ENCODE peak calls at places on chromosomes 6 and 20, in seven cellular contexts. One of them, this sample, is unnamed.

GRCh38 chr20:44702776-44703175 is 12.4 kb upstream of the CCN5 start:
- DNase-seq in activated T-helper 1 cell treated with anti-CD3 and anti-CD28 coated beads, Interleukin-12 subunit alpha, Interleukin-12 subunit beta, Interleukin-2, Interleukin-4 antibody, amounts not matched to agents 30 ng/mL and 10 ng/mL and 1 ng/mL, durations not matched to agents 14 hours and 24 hours and 36 hours: no peak
- DNase-seq in fibroblast of pulmonary artery: peak
- DNase-seq in astrocyte of the spinal cord: peak
- DNase-seq in activated CD8-positive, alpha-beta memory T cell treated with anti-CD3 and anti-CD28 coated beads for 4 hours: no peak
- DNase-seq in neural crest cell: no peak
- DNase-seq in activated CD4-positive, alpha-beta memory T cell treated with anti-CD3 and anti-CD28 coated beads, Interleukin-2, amount 10 ng/mL, durations not matched to agents 7 days and 5 days: no peak
- DNase-seq in this sample: peak

GRCh38 chr6:106757267-106757666 is 127.9 kb downstream of the QRSL1 start:
- DNase-seq in activated T-helper 1 cell treated with anti-CD3 and anti-CD28 coated beads, Interleukin-12 subunit alpha, Interleukin-12 subunit beta, Interleukin-2, Interleukin-4 antibody, amounts not matched to agents 30 ng/mL and 10 ng/mL and 1 ng/mL, durations not matched to agents 14 hours and 24 hours and 36 hours: no peak
- DNase-seq in fibroblast of pulmonary artery: no peak
- DNase-seq in astrocyte of the spinal cord: no peak
- DNase-seq in activated CD8-positive, alpha-beta memory T cell treated with anti-CD3 and anti-CD28 coated beads for 4 hours: no peak
- DNase-seq in neural crest cell: no peak
- DNase-seq in activated CD4-positive, alpha-beta memory T cell treated with anti-CD3 and anti-CD28 coated beads, Interleukin-2, amount 10 ng/mL, durations not matched to agents 7 days and 5 days: no peak
- DNase-seq in this sample: no peak

GRCh38 chr6:168225471-168225901 is 94.1 kb downstream of the DACT2 start:
- DNase-seq in activated T-helper 1 cell treated with anti-CD3 and anti-CD28 coated beads, Interleukin-12 subunit alpha, Interleukin-12 subunit beta, Interleukin-2, Interleukin-4 antibody, amounts not matched to agents 30 ng/mL and 10 ng/mL and 1 ng/mL, durations not matched to agents 14 hours and 24 hours and 36 hours: no peak
- DNase-seq in fibroblast of pulmonary artery: peak
- DNase-seq in astrocyte of the spinal cord: no peak
- DNase-seq in activated CD8-positive, alpha-beta memory T cell treated with anti-CD3 and anti-CD28 coated beads for 4 hours: no peak
- DNase-seq in neural crest cell: no peak
- DNase-seq in activated CD4-positive, alpha-beta memory T cell treated with anti-CD3 and anti-CD28 coated beads, Interleukin-2, amount 10 ng/mL, durations not matched to agents 7 days and 5 days: no peak
- DNase-seq in this sample: no peak

GRCh38 chr6:14638932-14639875 is 521.6 kb downstream of the CD83 start:
- DNase-seq in activated T-helper 1 cell treated with anti-CD3 and anti-CD28 coated beads, Interleukin-12 subunit alpha, Interleukin-12 subunit beta, Interleukin-2, Interleukin-4 antibody, amounts not matched to agents 30 ng/mL and 10 ng/mL and 1 ng/mL, durations not matched to agents 14 hours and 24 hours and 36 hours: no peak
- DNase-seq in fibroblast of pulmonary artery: peak
- DNase-seq in astrocyte of the spinal cord: peak
- DNase-seq in activated CD8-positive, alpha-beta memory T cell treated with anti-CD3 and anti-CD28 coated beads for 4 hours: no peak
- DNase-seq in neural crest cell: no peak
- DNase-seq in activated CD4-positive, alpha-beta memory T cell treated with anti-CD3 and anti-CD28 coated beads, Interleukin-2, amount 10 ng/mL, durations not matched to agents 7 days and 5 days: no peak
- DNase-seq in this sample: no peak

GRCh38 chr6:147678256-147678655 is 169.8 kb downstream of the SAMD5 start:
- DNase-seq in activated T-helper 1 cell treated with anti-CD3 and anti-CD28 coated beads, Interleukin-12 subunit alpha, Interleukin-12 subunit beta, Interleukin-2, Interleukin-4 antibody, amounts not matched to agents 30 ng/mL and 10 ng/mL and 1 ng/mL, durations not matched to agents 14 hours and 24 hours and 36 hours: no peak
- DNase-seq in fibroblast of pulmonary artery: no peak
- DNase-seq in astrocyte of the spinal cord: no peak
- DNase-seq in activated CD8-positive, alpha-beta memory T cell treated with anti-CD3 and anti-CD28 coated beads for 4 hours: no peak
- DNase-seq in neural crest cell: no peak
- DNase-seq in activated CD4-positive, alpha-beta memory T cell treated with anti-CD3 and anti-CD28 coated beads, Interleukin-2, amount 10 ng/mL, durations not matched to agents 7 days and 5 days: no peak
- DNase-seq in this sample: no peak

GRCh38 chr6:137315081-137315480 is 95.9 kb upstream of the IFNGR1 start:
- DNase-seq in activated T-helper 1 cell treated with anti-CD3 and anti-CD28 coated beads, Interleukin-12 subunit alpha, Interleukin-12 subunit beta, Interleukin-2, Interleukin-4 antibody, amounts not matched to agents 30 ng/mL and 10 ng/mL and 1 ng/mL, durations not matched to agents 14 hours and 24 hours and 36 hours: no peak
- DNase-seq in fibroblast of pulmonary artery: no peak
- DNase-seq in astrocyte of the spinal cord: no peak
- DNase-seq in activated CD8-positive, alpha-beta memory T cell treated with anti-CD3 and anti-CD28 coated beads for 4 hours: no peak
- DNase-seq in neural crest cell: no peak
- DNase-seq in activated CD4-positive, alpha-beta memory T cell treated with anti-CD3 and anti-CD28 coated beads, Interleukin-2, amount 10 ng/mL, durations not matched to agents 7 days and 5 days: no peak
- DNase-seq in this sample: no peak

GRCh38 chr20:3165473-3166337 is 6.0 kb upstream of the FASTKD5 start:
- DNase-seq in activated T-helper 1 cell treated with anti-CD3 and anti-CD28 coated beads, Interleukin-12 subunit alpha, Interleukin-12 subunit beta, Interleukin-2, Interleukin-4 antibody, amounts not matched to agents 30 ng/mL and 10 ng/mL and 1 ng/mL, durations not matched to agents 14 hours and 24 hours and 36 hours: no peak
- DNase-seq in fibroblast of pulmonary artery: peak
- DNase-seq in astrocyte of the spinal cord: peak
- DNase-seq in activated CD8-positive, alpha-beta memory T cell treated with anti-CD3 and anti-CD28 coated beads for 4 hours: no peak
- DNase-seq in neural crest cell: no peak
- DNase-seq in activated CD4-positive, alpha-beta memory T cell treated with anti-CD3 and anti-CD28 coated beads, Interleukin-2, amount 10 ng/mL, durations not matched to agents 7 days and 5 days: no peak
- DNase-seq in this sample: no peak

GRCh38 chr20:4607287-4607713 is 114.4 kb upstream of the PRND start:
- DNase-seq in activated T-helper 1 cell treated with anti-CD3 and anti-CD28 coated beads, Interleukin-12 subunit alpha, Interleukin-12 subunit beta, Interleukin-2, Interleukin-4 antibody, amounts not matched to agents 30 ng/mL and 10 ng/mL and 1 ng/mL, durations not matched to agents 14 hours and 24 hours and 36 hours: peak
- DNase-seq in fibroblast of pulmonary artery: peak
- DNase-seq in astrocyte of the spinal cord: peak
- DNase-seq in activated CD8-positive, alpha-beta memory T cell treated with anti-CD3 and anti-CD28 coated beads for 4 hours: peak
- DNase-seq in neural crest cell: peak
- DNase-seq in activated CD4-positive, alpha-beta memory T cell treated with anti-CD3 and anti-CD28 coated beads, Interleukin-2, amount 10 ng/mL, durations not matched to agents 7 days and 5 days: peak
- DNase-seq in this sample: no peak

GRCh38 chr6:33609019-33609418 is 12.1 kb upstream of the ITPR3 start:
- DNase-seq in activated T-helper 1 cell treated with anti-CD3 and anti-CD28 coated beads, Interleukin-12 subunit alpha, Interleukin-12 subunit beta, Interleukin-2, Interleukin-4 antibody, amounts not matched to agents 30 ng/mL and 10 ng/mL and 1 ng/mL, durations not matched to agents 14 hours and 24 hours and 36 hours: no peak
- DNase-seq in fibroblast of pulmonary artery: no peak
- DNase-seq in astrocyte of the spinal cord: no peak
- DNase-seq in activated CD8-positive, alpha-beta memory T cell treated with anti-CD3 and anti-CD28 coated beads for 4 hours: no peak
- DNase-seq in neural crest cell: no peak
- DNase-seq in activated CD4-positive, alpha-beta memory T cell treated with anti-CD3 and anti-CD28 coated beads, Interleukin-2, amount 10 ng/mL, durations not matched to agents 7 days and 5 days: no peak
- DNase-seq in this sample: no peak

GRCh38 chr20:33569290-33570094 is 79.6 kb downstream of the CBFA2T2 start:
- DNase-seq in activated T-helper 1 cell treated with anti-CD3 and anti-CD28 coated beads, Interleukin-12 subunit alpha, Interleukin-12 subunit beta, Interleukin-2, Interleukin-4 antibody, amounts not matched to agents 30 ng/mL and 10 ng/mL and 1 ng/mL, durations not matched to agents 14 hours and 24 hours and 36 hours: no peak
- DNase-seq in fibroblast of pulmonary artery: no peak
- DNase-seq in astrocyte of the spinal cord: no peak
- DNase-seq in activated CD8-positive, alpha-beta memory T cell treated with anti-CD3 and anti-CD28 coated beads for 4 hours: no peak
- DNase-seq in neural crest cell: no peak
- DNase-seq in activated CD4-positive, alpha-beta memory T cell treated with anti-CD3 and anti-CD28 coated beads, Interleukin-2, amount 10 ng/mL, durations not matched to agents 7 days and 5 days: no peak
- DNase-seq in this sample: no peak

GRCh38 chr6:166258854-166259276 is 49.3 kb downstream of the PRR18 start:
- DNase-seq in activated T-helper 1 cell treated with anti-CD3 and anti-CD28 coated beads, Interleukin-12 subunit alpha, Interleukin-12 subunit beta, Interleukin-2, Interleukin-4 antibody, amounts not matched to agents 30 ng/mL and 10 ng/mL and 1 ng/mL, durations not matched to agents 14 hours and 24 hours and 36 hours: no peak
- DNase-seq in fibroblast of pulmonary artery: no peak
- DNase-seq in astrocyte of the spinal cord: peak
- DNase-seq in activated CD8-positive, alpha-beta memory T cell treated with anti-CD3 and anti-CD28 coated beads for 4 hours: no peak
- DNase-seq in neural crest cell: no peak
- DNase-seq in activated CD4-positive, alpha-beta memory T cell treated with anti-CD3 and anti-CD28 coated beads, Interleukin-2, amount 10 ng/mL, durations not matched to agents 7 days and 5 days: peak
- DNase-seq in this sample: no peak

GRCh38 chr6:163750436-163751031 is 336.0 kb downstream of the QKI start:
- DNase-seq in activated T-helper 1 cell treated with anti-CD3 and anti-CD28 coated beads, Interleukin-12 subunit alpha, Interleukin-12 subunit beta, Interleukin-2, Interleukin-4 antibody, amounts not matched to agents 30 ng/mL and 10 ng/mL and 1 ng/mL, durations not matched to agents 14 hours and 24 hours and 36 hours: peak
- DNase-seq in fibroblast of pulmonary artery: no peak
- DNase-seq in astrocyte of the spinal cord: no peak
- DNase-seq in activated CD8-positive, alpha-beta memory T cell treated with anti-CD3 and anti-CD28 coated beads for 4 hours: no peak
- DNase-seq in neural crest cell: no peak
- DNase-seq in activated CD4-positive, alpha-beta memory T cell treated with anti-CD3 and anti-CD28 coated beads, Interleukin-2, amount 10 ng/mL, durations not matched to agents 7 days and 5 days: peak
- DNase-seq in this sample: no peak

GRCh38 chr6:45724511-45724910 is 291.1 kb downstream of the CLIC5 start:
- DNase-seq in activated T-helper 1 cell treated with anti-CD3 and anti-CD28 coated beads, Interleukin-12 subunit alpha, Interleukin-12 subunit beta, Interleukin-2, Interleukin-4 antibody, amounts not matched to agents 30 ng/mL and 10 ng/mL and 1 ng/mL, durations not matched to agents 14 hours and 24 hours and 36 hours: no peak
- DNase-seq in fibroblast of pulmonary artery: peak
- DNase-seq in astrocyte of the spinal cord: peak
- DNase-seq in activated CD8-positive, alpha-beta memory T cell treated with anti-CD3 and anti-CD28 coated beads for 4 hours: no peak
- DNase-seq in neural crest cell: no peak
- DNase-seq in activated CD4-positive, alpha-beta memory T cell treated with anti-CD3 and anti-CD28 coated beads, Interleukin-2, amount 10 ng/mL, durations not matched to agents 7 days and 5 days: no peak
- DNase-seq in this sample: no peak

GRCh38 chr20:59047938-59048680 is 5.5 kb upstream of the PRELID3B start:
- DNase-seq in activated T-helper 1 cell treated with anti-CD3 and anti-CD28 coated beads, Interleukin-12 subunit alpha, Interleukin-12 subunit beta, Interleukin-2, Interleukin-4 antibody, amounts not matched to agents 30 ng/mL and 10 ng/mL and 1 ng/mL, durations not matched to agents 14 hours and 24 hours and 36 hours: no peak
- DNase-seq in fibroblast of pulmonary artery: no peak
- DNase-seq in astrocyte of the spinal cord: peak
- DNase-seq in activated CD8-positive, alpha-beta memory T cell treated with anti-CD3 and anti-CD28 coated beads for 4 hours: no peak
- DNase-seq in neural crest cell: no peak
- DNase-seq in activated CD4-positive, alpha-beta memory T cell treated with anti-CD3 and anti-CD28 coated beads, Interleukin-2, amount 10 ng/mL, durations not matched to agents 7 days and 5 days: no peak
- DNase-seq in this sample: no peak

GRCh38 chr6:166862978-166863530 is 93.3 kb downstream of the RNASET2 start:
- DNase-seq in activated T-helper 1 cell treated with anti-CD3 and anti-CD28 coated beads, Interleukin-12 subunit alpha, Interleukin-12 subunit beta, Interleukin-2, Interleukin-4 antibody, amounts not matched to agents 30 ng/mL and 10 ng/mL and 1 ng/mL, durations not matched to agents 14 hours and 24 hours and 36 hours: no peak
- DNase-seq in fibroblast of pulmonary artery: no peak
- DNase-seq in astrocyte of the spinal cord: no peak
- DNase-seq in activated CD8-positive, alpha-beta memory T cell treated with anti-CD3 and anti-CD28 coated beads for 4 hours: no peak
- DNase-seq in neural crest cell: peak
- DNase-seq in activated CD4-positive, alpha-beta memory T cell treated with anti-CD3 and anti-CD28 coated beads, Interleukin-2, amount 10 ng/mL, durations not matched to agents 7 days and 5 days: no peak
- DNase-seq in this sample: no peak

GRCh38 chr6:1381397-1382330 is 7.7 kb upstream of the FOXF2 start:
- DNase-seq in activated T-helper 1 cell treated with anti-CD3 and anti-CD28 coated beads, Interleukin-12 subunit alpha, Interleukin-12 subunit beta, Interleukin-2, Interleukin-4 antibody, amounts not matched to agents 30 ng/mL and 10 ng/mL and 1 ng/mL, durations not matched to agents 14 hours and 24 hours and 36 hours: peak
- DNase-seq in fibroblast of pulmonary artery: peak
- DNase-seq in astrocyte of the spinal cord: no peak
- DNase-seq in activated CD8-positive, alpha-beta memory T cell treated with anti-CD3 and anti-CD28 coated beads for 4 hours: peak
- DNase-seq in neural crest cell: peak
- DNase-seq in activated CD4-positive, alpha-beta memory T cell treated with anti-CD3 and anti-CD28 coated beads, Interleukin-2, amount 10 ng/mL, durations not matched to agents 7 days and 5 days: peak
- DNase-seq in this sample: no peak

GRCh38 chr6:33206864-33207568 is 1.3 kb upstream of the RING1 start:
- DNase-seq in activated T-helper 1 cell treated with anti-CD3 and anti-CD28 coated beads, Interleukin-12 subunit alpha, Interleukin-12 subunit beta, Interleukin-2, Interleukin-4 antibody, amounts not matched to agents 30 ng/mL and 10 ng/mL and 1 ng/mL, durations not matched to agents 14 hours and 24 hours and 36 hours: no peak
- DNase-seq in fibroblast of pulmonary artery: peak
- DNase-seq in astrocyte of the spinal cord: peak
- DNase-seq in activated CD8-positive, alpha-beta memory T cell treated with anti-CD3 and anti-CD28 coated beads for 4 hours: no peak
- DNase-seq in neural crest cell: peak
- DNase-seq in activated CD4-positive, alpha-beta memory T cell treated with anti-CD3 and anti-CD28 coated beads, Interleukin-2, amount 10 ng/mL, durations not matched to agents 7 days and 5 days: no peak
- DNase-seq in this sample: no peak

GRCh38 chr6:97765480-97765879 is 482.5 kb upstream of the MMS22L start:
- DNase-seq in activated T-helper 1 cell treated with anti-CD3 and anti-CD28 coated beads, Interleukin-12 subunit alpha, Interleukin-12 subunit beta, Interleukin-2, Interleukin-4 antibody, amounts not matched to agents 30 ng/mL and 10 ng/mL and 1 ng/mL, durations not matched to agents 14 hours and 24 hours and 36 hours: no peak
- DNase-seq in fibroblast of pulmonary artery: peak
- DNase-seq in astrocyte of the spinal cord: peak
- DNase-seq in activated CD8-positive, alpha-beta memory T cell treated with anti-CD3 and anti-CD28 coated beads for 4 hours: no peak
- DNase-seq in neural crest cell: no peak
- DNase-seq in activated CD4-positive, alpha-beta memory T cell treated with anti-CD3 and anti-CD28 coated beads, Interleukin-2, amount 10 ng/mL, durations not matched to agents 7 days and 5 days: no peak
- DNase-seq in this sample: no peak

GRCh38 chr6:105474234-105474633 is 71.4 kb upstream of the PREP start:
- DNase-seq in activated T-helper 1 cell treated with anti-CD3 and anti-CD28 coated beads, Interleukin-12 subunit alpha, Interleukin-12 subunit beta, Interleukin-2, Interleukin-4 antibody, amounts not matched to agents 30 ng/mL and 10 ng/mL and 1 ng/mL, durations not matched to agents 14 hours and 24 hours and 36 hours: no peak
- DNase-seq in fibroblast of pulmonary artery: no peak
- DNase-seq in astrocyte of the spinal cord: peak
- DNase-seq in activated CD8-positive, alpha-beta memory T cell treated with anti-CD3 and anti-CD28 coated beads for 4 hours: no peak
- DNase-seq in neural crest cell: no peak
- DNase-seq in activated CD4-positive, alpha-beta memory T cell treated with anti-CD3 and anti-CD28 coated beads, Interleukin-2, amount 10 ng/mL, durations not matched to agents 7 days and 5 days: no peak
- DNase-seq in this sample: no peak

GRCh38 chr6:48765352-48765961 is 654.5 kb upstream of the PTCHD4 start:
- DNase-seq in activated T-helper 1 cell treated with anti-CD3 and anti-CD28 coated beads, Interleukin-12 subunit alpha, Interleukin-12 subunit beta, Interleukin-2, Interleukin-4 antibody, amounts not matched to agents 30 ng/mL and 10 ng/mL and 1 ng/mL, durations not matched to agents 14 hours and 24 hours and 36 hours: no peak
- DNase-seq in fibroblast of pulmonary artery: peak
- DNase-seq in astrocyte of the spinal cord: peak
- DNase-seq in activated CD8-positive, alpha-beta memory T cell treated with anti-CD3 and anti-CD28 coated beads for 4 hours: no peak
- DNase-seq in neural crest cell: peak
- DNase-seq in activated CD4-positive, alpha-beta memory T cell treated with anti-CD3 and anti-CD28 coated beads, Interleukin-2, amount 10 ng/mL, durations not matched to agents 7 days and 5 days: no peak
- DNase-seq in this sample: no peak

GRCh38 chr6:167282165-167282564 is 8.9 kb upstream of the UNC93A start:
- DNase-seq in activated T-helper 1 cell treated with anti-CD3 and anti-CD28 coated beads, Interleukin-12 subunit alpha, Interleukin-12 subunit beta, Interleukin-2, Interleukin-4 antibody, amounts not matched to agents 30 ng/mL and 10 ng/mL and 1 ng/mL, durations not matched to agents 14 hours and 24 hours and 36 hours: no peak
- DNase-seq in fibroblast of pulmonary artery: no peak
- DNase-seq in astrocyte of the spinal cord: no peak
- DNase-seq in activated CD8-positive, alpha-beta memory T cell treated with anti-CD3 and anti-CD28 coated beads for 4 hours: no peak
- DNase-seq in neural crest cell: no peak
- DNase-seq in activated CD4-positive, alpha-beta memory T cell treated with anti-CD3 and anti-CD28 coated beads, Interleukin-2, amount 10 ng/mL, durations not matched to agents 7 days and 5 days: no peak
- DNase-seq in this sample: no peak

GRCh38 chr6:157763129-157763893 is 59.7 kb upstream of the SNX9 start:
- DNase-seq in activated T-helper 1 cell treated with anti-CD3 and anti-CD28 coated beads, Interleukin-12 subunit alpha, Interleukin-12 subunit beta, Interleukin-2, Interleukin-4 antibody, amounts not matched to agents 30 ng/mL and 10 ng/mL and 1 ng/mL, durations not matched to agents 14 hours and 24 hours and 36 hours: no peak
- DNase-seq in fibroblast of pulmonary artery: peak
- DNase-seq in astrocyte of the spinal cord: peak
- DNase-seq in activated CD8-positive, alpha-beta memory T cell treated with anti-CD3 and anti-CD28 coated beads for 4 hours: no peak
- DNase-seq in neural crest cell: no peak
- DNase-seq in activated CD4-positive, alpha-beta memory T cell treated with anti-CD3 and anti-CD28 coated beads, Interleukin-2, amount 10 ng/mL, durations not matched to agents 7 days and 5 days: no peak
- DNase-seq in this sample: peak

GRCh38 chr6:2688416-2689064 is 62.2 kb downstream of the MYLK4 start:
- DNase-seq in activated T-helper 1 cell treated with anti-CD3 and anti-CD28 coated beads, Interleukin-12 subunit alpha, Interleukin-12 subunit beta, Interleukin-2, Interleukin-4 antibody, amounts not matched to agents 30 ng/mL and 10 ng/mL and 1 ng/mL, durations not matched to agents 14 hours and 24 hours and 36 hours: no peak
- DNase-seq in fibroblast of pulmonary artery: peak
- DNase-seq in astrocyte of the spinal cord: peak
- DNase-seq in activated CD8-positive, alpha-beta memory T cell treated with anti-CD3 and anti-CD28 coated beads for 4 hours: no peak
- DNase-seq in neural crest cell: no peak
- DNase-seq in activated CD4-positive, alpha-beta memory T cell treated with anti-CD3 and anti-CD28 coated beads, Interleukin-2, amount 10 ng/mL, durations not matched to agents 7 days and 5 days: no peak
- DNase-seq in this sample: no peak

GRCh38 chr20:40741507-40742106 is 52.6 kb upstream of the MAFB start:
- DNase-seq in activated T-helper 1 cell treated with anti-CD3 and anti-CD28 coated beads, Interleukin-12 subunit alpha, Interleukin-12 subunit beta, Interleukin-2, Interleukin-4 antibody, amounts not matched to agents 30 ng/mL and 10 ng/mL and 1 ng/mL, durations not matched to agents 14 hours and 24 hours and 36 hours: peak
- DNase-seq in fibroblast of pulmonary artery: peak
- DNase-seq in astrocyte of the spinal cord: peak
- DNase-seq in activated CD8-positive, alpha-beta memory T cell treated with anti-CD3 and anti-CD28 coated beads for 4 hours: no peak
- DNase-seq in neural crest cell: peak
- DNase-seq in activated CD4-positive, alpha-beta memory T cell treated with anti-CD3 and anti-CD28 coated beads, Interleukin-2, amount 10 ng/mL, durations not matched to agents 7 days and 5 days: peak
- DNase-seq in this sample: no peak

GRCh38 chr20:51193066-51193772 is 170.3 kb upstream of the KCNG1 start:
- DNase-seq in activated T-helper 1 cell treated with anti-CD3 and anti-CD28 coated beads, Interleukin-12 subunit alpha, Interleukin-12 subunit beta, Interleukin-2, Interleukin-4 antibody, amounts not matched to agents 30 ng/mL and 10 ng/mL and 1 ng/mL, durations not matched to agents 14 hours and 24 hours and 36 hours: no peak
- DNase-seq in fibroblast of pulmonary artery: peak
- DNase-seq in astrocyte of the spinal cord: peak
- DNase-seq in activated CD8-positive, alpha-beta memory T cell treated with anti-CD3 and anti-CD28 coated beads for 4 hours: no peak
- DNase-seq in neural crest cell: no peak
- DNase-seq in activated CD4-positive, alpha-beta memory T cell treated with anti-CD3 and anti-CD28 coated beads, Interleukin-2, amount 10 ng/mL, durations not matched to agents 7 days and 5 days: no peak
- DNase-seq in this sample: no peak

GRCh38 chr6:132228894-132229293 is 172.4 kb downstream of the MOXD1 start:
- DNase-seq in activated T-helper 1 cell treated with anti-CD3 and anti-CD28 coated beads, Interleukin-12 subunit alpha, Interleukin-12 subunit beta, Interleukin-2, Interleukin-4 antibody, amounts not matched to agents 30 ng/mL and 10 ng/mL and 1 ng/mL, durations not matched to agents 14 hours and 24 hours and 36 hours: no peak
- DNase-seq in fibroblast of pulmonary artery: no peak
- DNase-seq in astrocyte of the spinal cord: peak
- DNase-seq in activated CD8-positive, alpha-beta memory T cell treated with anti-CD3 and anti-CD28 coated beads for 4 hours: no peak
- DNase-seq in neural crest cell: no peak
- DNase-seq in activated CD4-positive, alpha-beta memory T cell treated with anti-CD3 and anti-CD28 coated beads, Interleukin-2, amount 10 ng/mL, durations not matched to agents 7 days and 5 days: no peak
- DNase-seq in this sample: no peak

GRCh38 chr6:85594197-85594930 is 706 bp upstream of the SNX14 start:
- DNase-seq in activated T-helper 1 cell treated with anti-CD3 and anti-CD28 coated beads, Interleukin-12 subunit alpha, Interleukin-12 subunit beta, Interleukin-2, Interleukin-4 antibody, amounts not matched to agents 30 ng/mL and 10 ng/mL and 1 ng/mL, durations not matched to agents 14 hours and 24 hours and 36 hours: no peak
- DNase-seq in fibroblast of pulmonary artery: peak
- DNase-seq in astrocyte of the spinal cord: no peak
- DNase-seq in activated CD8-positive, alpha-beta memory T cell treated with anti-CD3 and anti-CD28 coated beads for 4 hours: no peak
- DNase-seq in neural crest cell: no peak
- DNase-seq in activated CD4-positive, alpha-beta memory T cell treated with anti-CD3 and anti-CD28 coated beads, Interleukin-2, amount 10 ng/mL, durations not matched to agents 7 days and 5 days: no peak
- DNase-seq in this sample: no peak

GRCh38 chr6:31861919-31862343 is 690 bp downstream of the NEU1 start:
- DNase-seq in activated T-helper 1 cell treated with anti-CD3 and anti-CD28 coated beads, Interleukin-12 subunit alpha, Interleukin-12 subunit beta, Interleukin-2, Interleukin-4 antibody, amounts not matched to agents 30 ng/mL and 10 ng/mL and 1 ng/mL, durations not matched to agents 14 hours and 24 hours and 36 hours: no peak
- DNase-seq in fibroblast of pulmonary artery: no peak
- DNase-seq in astrocyte of the spinal cord: no peak
- DNase-seq in activated CD8-positive, alpha-beta memory T cell treated with anti-CD3 and anti-CD28 coated beads for 4 hours: no peak
- DNase-seq in neural crest cell: no peak
- DNase-seq in activated CD4-positive, alpha-beta memory T cell treated with anti-CD3 and anti-CD28 coated beads, Interleukin-2, amount 10 ng/mL, durations not matched to agents 7 days and 5 days: no peak
- DNase-seq in this sample: no peak

GRCh38 chr6:109466212-109466923 is 10.8 kb upstream of the MICAL1 start:
- DNase-seq in activated T-helper 1 cell treated with anti-CD3 and anti-CD28 coated beads, Interleukin-12 subunit alpha, Interleukin-12 subunit beta, Interleukin-2, Interleukin-4 antibody, amounts not matched to agents 30 ng/mL and 10 ng/mL and 1 ng/mL, durations not matched to agents 14 hours and 24 hours and 36 hours: no peak
- DNase-seq in fibroblast of pulmonary artery: no peak
- DNase-seq in astrocyte of the spinal cord: no peak
- DNase-seq in activated CD8-positive, alpha-beta memory T cell treated with anti-CD3 and anti-CD28 coated beads for 4 hours: no peak
- DNase-seq in neural crest cell: no peak
- DNase-seq in activated CD4-positive, alpha-beta memory T cell treated with anti-CD3 and anti-CD28 coated beads, Interleukin-2, amount 10 ng/mL, durations not matched to agents 7 days and 5 days: no peak
- DNase-seq in this sample: no peak

GRCh38 chr6:80594461-80594860 is 488.0 kb downstream of the BCKDHB start:
- DNase-seq in activated T-helper 1 cell treated with anti-CD3 and anti-CD28 coated beads, Interleukin-12 subunit alpha, Interleukin-12 subunit beta, Interleukin-2, Interleukin-4 antibody, amounts not matched to agents 30 ng/mL and 10 ng/mL and 1 ng/mL, durations not matched to agents 14 hours and 24 hours and 36 hours: no peak
- DNase-seq in fibroblast of pulmonary artery: no peak
- DNase-seq in astrocyte of the spinal cord: no peak
- DNase-seq in activated CD8-positive, alpha-beta memory T cell treated with anti-CD3 and anti-CD28 coated beads for 4 hours: no peak
- DNase-seq in neural crest cell: no peak
- DNase-seq in activated CD4-positive, alpha-beta memory T cell treated with anti-CD3 and anti-CD28 coated beads, Interleukin-2, amount 10 ng/mL, durations not matched to agents 7 days and 5 days: no peak
- DNase-seq in this sample: no peak

GRCh38 chr6:108541843-108542795 is 18.6 kb upstream of the FOXO3 start:
- DNase-seq in activated T-helper 1 cell treated with anti-CD3 and anti-CD28 coated beads, Interleukin-12 subunit alpha, Interleukin-12 subunit beta, Interleukin-2, Interleukin-4 antibody, amounts not matched to agents 30 ng/mL and 10 ng/mL and 1 ng/mL, durations not matched to agents 14 hours and 24 hours and 36 hours: peak
- DNase-seq in fibroblast of pulmonary artery: peak
- DNase-seq in astrocyte of the spinal cord: peak
- DNase-seq in activated CD8-positive, alpha-beta memory T cell treated with anti-CD3 and anti-CD28 coated beads for 4 hours: peak
- DNase-seq in neural crest cell: peak
- DNase-seq in activated CD4-positive, alpha-beta memory T cell treated with anti-CD3 and anti-CD28 coated beads, Interleukin-2, amount 10 ng/mL, durations not matched to agents 7 days and 5 days: peak
- DNase-seq in this sample: no peak

GRCh38 chr20:33730946-33731692 is 677 bp upstream of the ZNF341 start:
- DNase-seq in activated T-helper 1 cell treated with anti-CD3 and anti-CD28 coated beads, Interleukin-12 subunit alpha, Interleukin-12 subunit beta, Interleukin-2, Interleukin-4 antibody, amounts not matched to agents 30 ng/mL and 10 ng/mL and 1 ng/mL, durations not matched to agents 14 hours and 24 hours and 36 hours: no peak
- DNase-seq in fibroblast of pulmonary artery: no peak
- DNase-seq in astrocyte of the spinal cord: no peak
- DNase-seq in activated CD8-positive, alpha-beta memory T cell treated with anti-CD3 and anti-CD28 coated beads for 4 hours: no peak
- DNase-seq in neural crest cell: no peak
- DNase-seq in activated CD4-positive, alpha-beta memory T cell treated with anti-CD3 and anti-CD28 coated beads, Interleukin-2, amount 10 ng/mL, durations not matched to agents 7 days and 5 days: no peak
- DNase-seq in this sample: no peak

GRCh38 chr6:150150458-150150820 is 7.6 kb downstream of the PPP1R14C start:
- DNase-seq in activated T-helper 1 cell treated with anti-CD3 and anti-CD28 coated beads, Interleukin-12 subunit alpha, Interleukin-12 subunit beta, Interleukin-2, Interleukin-4 antibody, amounts not matched to agents 30 ng/mL and 10 ng/mL and 1 ng/mL, durations not matched to agents 14 hours and 24 hours and 36 hours: no peak
- DNase-seq in fibroblast of pulmonary artery: no peak
- DNase-seq in astrocyte of the spinal cord: no peak
- DNase-seq in activated CD8-positive, alpha-beta memory T cell treated with anti-CD3 and anti-CD28 coated beads for 4 hours: no peak
- DNase-seq in neural crest cell: no peak
- DNase-seq in activated CD4-positive, alpha-beta memory T cell treated with anti-CD3 and anti-CD28 coated beads, Interleukin-2, amount 10 ng/mL, durations not matched to agents 7 days and 5 days: no peak
- DNase-seq in this sample: no peak

GRCh38 chr6:162481938-162482337 is 245.6 kb downstream of the PRKN start:
- DNase-seq in activated T-helper 1 cell treated with anti-CD3 and anti-CD28 coated beads, Interleukin-12 subunit alpha, Interleukin-12 subunit beta, Interleukin-2, Interleukin-4 antibody, amounts not matched to agents 30 ng/mL and 10 ng/mL and 1 ng/mL, durations not matched to agents 14 hours and 24 hours and 36 hours: no peak
- DNase-seq in fibroblast of pulmonary artery: no peak
- DNase-seq in astrocyte of the spinal cord: no peak
- DNase-seq in activated CD8-positive, alpha-beta memory T cell treated with anti-CD3 and anti-CD28 coated beads for 4 hours: no peak
- DNase-seq in neural crest cell: no peak
- DNase-seq in activated CD4-positive, alpha-beta memory T cell treated with anti-CD3 and anti-CD28 coated beads, Interleukin-2, amount 10 ng/mL, durations not matched to agents 7 days and 5 days: no peak
- DNase-seq in this sample: no peak

This sample was measured in esophagus squamous epithelium.